ENCODE peak calls at places on chromosomes 6 and 20, in seven cellular contexts. One of them, this sample, is unnamed.

GRCh38 chr20:41234546-41234945 is 83.0 kb downstream of the ZHX3 start:
- DNase-seq in stimulated activated CD4-positive, alpha-beta T cell treated with anti-CD3 and anti-CD28 coated beads, TNF-alpha, amount 100 ng/mL, for 48 hours: no peak
- DNase-seq in AG09309: no peak
- DNase-seq in left lung: no peak
- DNase-seq in activated T-helper 1 cell treated with anti-CD3 and anti-CD28 coated beads, Interleukin-2, amount 50 U/mL, for 16 hours: no peak
- DNase-seq in germinal center: no peak
- DNase-seq in NCI-H1105: no peak
- DNase-seq in this sample: no peak

GRCh38 chr6:52990342-52990741 is 4.7 kb downstream of the GSTA4 start:
- DNase-seq in stimulated activated CD4-positive, alpha-beta T cell treated with anti-CD3 and anti-CD28 coated beads, TNF-alpha, amount 100 ng/mL, for 48 hours: no peak
- DNase-seq in AG09309: no peak
- DNase-seq in left lung: no peak
- DNase-seq in activated T-helper 1 cell treated with anti-CD3 and anti-CD28 coated beads, Interleukin-2, amount 50 U/mL, for 16 hours: no peak
- DNase-seq in germinal center: no peak
- DNase-seq in NCI-H1105: no peak
- DNase-seq in this sample: no peak

GRCh38 chr6:145929037-145929633 is 35.0 kb downstream of the SHPRH start:
- DNase-seq in stimulated activated CD4-positive, alpha-beta T cell treated with anti-CD3 and anti-CD28 coated beads, TNF-alpha, amount 100 ng/mL, for 48 hours: no peak
- DNase-seq in AG09309: peak; percentile 14
- DNase-seq in left lung: no peak
- DNase-seq in activated T-helper 1 cell treated with anti-CD3 and anti-CD28 coated beads, Interleukin-2, amount 50 U/mL, for 16 hours: no peak
- DNase-seq in germinal center: peak; percentile 5
- DNase-seq in NCI-H1105: peak; percentile 20
- DNase-seq in this sample: peak; percentile 3

GRCh38 chr6:147782302-147782701 is 273.8 kb downstream of the SAMD5 start:
- DNase-seq in stimulated activated CD4-positive, alpha-beta T cell treated with anti-CD3 and anti-CD28 coated beads, TNF-alpha, amount 100 ng/mL, for 48 hours: no peak
- DNase-seq in AG09309: peak; percentile 27
- DNase-seq in left lung: no peak
- DNase-seq in activated T-helper 1 cell treated with anti-CD3 and anti-CD28 coated beads, Interleukin-2, amount 50 U/mL, for 16 hours: no peak
- DNase-seq in germinal center: no peak
- DNase-seq in NCI-H1105: no peak
- DNase-seq in this sample: no peak

GRCh38 chr20:38426006-38426405 is 9.1 kb downstream of the SNHG17 start:
- DNase-seq in stimulated activated CD4-positive, alpha-beta T cell treated with anti-CD3 and anti-CD28 coated beads, TNF-alpha, amount 100 ng/mL, for 48 hours: peak; percentile 34
- DNase-seq in AG09309: peak; percentile 72
- DNase-seq in left lung: peak; percentile 44
- DNase-seq in activated T-helper 1 cell treated with anti-CD3 and anti-CD28 coated beads, Interleukin-2, amount 50 U/mL, for 16 hours: no peak
- DNase-seq in germinal center: no peak
- DNase-seq in NCI-H1105: no peak
- DNase-seq in this sample: no peak

GRCh38 chr20:17935761-17936160 is 32.8 kb downstream of the SNX5 start:
- DNase-seq in stimulated activated CD4-positive, alpha-beta T cell treated with anti-CD3 and anti-CD28 coated beads, TNF-alpha, amount 100 ng/mL, for 48 hours: no peak
- DNase-seq in AG09309: no peak
- DNase-seq in left lung: no peak
- DNase-seq in activated T-helper 1 cell treated with anti-CD3 and anti-CD28 coated beads, Interleukin-2, amount 50 U/mL, for 16 hours: no peak
- DNase-seq in germinal center: no peak
- DNase-seq in NCI-H1105: no peak
- DNase-seq in this sample: no peak

GRCh38 chr6:52189974-52190373 is 3.8 kb downstream of the IL17A start:
- DNase-seq in stimulated activated CD4-positive, alpha-beta T cell treated with anti-CD3 and anti-CD28 coated beads, TNF-alpha, amount 100 ng/mL, for 48 hours: no peak
- DNase-seq in AG09309: no peak
- DNase-seq in left lung: no peak
- DNase-seq in activated T-helper 1 cell treated with anti-CD3 and anti-CD28 coated beads, Interleukin-2, amount 50 U/mL, for 16 hours: no peak
- DNase-seq in germinal center: no peak
- DNase-seq in NCI-H1105: no peak
- DNase-seq in this sample: no peak

GRCh38 chr6:123016431-123017110 is 20.5 kb downstream of the CLVS2 start:
- DNase-seq in stimulated activated CD4-positive, alpha-beta T cell treated with anti-CD3 and anti-CD28 coated beads, TNF-alpha, amount 100 ng/mL, for 48 hours: no peak
- DNase-seq in AG09309: no peak
- DNase-seq in left lung: no peak
- DNase-seq in activated T-helper 1 cell treated with anti-CD3 and anti-CD28 coated beads, Interleukin-2, amount 50 U/mL, for 16 hours: no peak
- DNase-seq in germinal center: no peak
- DNase-seq in NCI-H1105: peak; percentile 91
- DNase-seq in this sample: no peak

GRCh38 chr6:26032387-26033131 is 54.7 kb upstream of the HFE start:
- DNase-seq in stimulated activated CD4-positive, alpha-beta T cell treated with anti-CD3 and anti-CD28 coated beads, TNF-alpha, amount 100 ng/mL, for 48 hours: no peak
- DNase-seq in AG09309: no peak
- DNase-seq in left lung: no peak
- DNase-seq in activated T-helper 1 cell treated with anti-CD3 and anti-CD28 coated beads, Interleukin-2, amount 50 U/mL, for 16 hours: no peak
- DNase-seq in germinal center: peak; percentile 30
- DNase-seq in NCI-H1105: no peak
- DNase-seq in this sample: no peak

GRCh38 chr6:42197574-42198362 is 3.0 kb upstream of the GUCA1B start:
- DNase-seq in stimulated activated CD4-positive, alpha-beta T cell treated with anti-CD3 and anti-CD28 coated beads, TNF-alpha, amount 100 ng/mL, for 48 hours: no peak
- DNase-seq in AG09309: peak; percentile 66
- DNase-seq in left lung: no peak
- DNase-seq in activated T-helper 1 cell treated with anti-CD3 and anti-CD28 coated beads, Interleukin-2, amount 50 U/mL, for 16 hours: no peak
- DNase-seq in germinal center: no peak
- DNase-seq in NCI-H1105: no peak
- DNase-seq in this sample: no peak

GRCh38 chr20:41180599-41181333 is 43.4 kb downstream of the PLCG1 start:
- DNase-seq in stimulated activated CD4-positive, alpha-beta T cell treated with anti-CD3 and anti-CD28 coated beads, TNF-alpha, amount 100 ng/mL, for 48 hours: no peak
- DNase-seq in AG09309: no peak
- DNase-seq in left lung: no peak
- DNase-seq in activated T-helper 1 cell treated with anti-CD3 and anti-CD28 coated beads, Interleukin-2, amount 50 U/mL, for 16 hours: no peak
- DNase-seq in germinal center: no peak
- DNase-seq in NCI-H1105: no peak
- DNase-seq in this sample: no peak

GRCh38 chr6:167907837-167908681 is 81.3 kb downstream of the AFDN start:
- DNase-seq in stimulated activated CD4-positive, alpha-beta T cell treated with anti-CD3 and anti-CD28 coated beads, TNF-alpha, amount 100 ng/mL, for 48 hours: no peak
- DNase-seq in AG09309: no peak
- DNase-seq in left lung: no peak
- DNase-seq in activated T-helper 1 cell treated with anti-CD3 and anti-CD28 coated beads, Interleukin-2, amount 50 U/mL, for 16 hours: no peak
- DNase-seq in germinal center: no peak
- DNase-seq in NCI-H1105: peak; percentile 43
- DNase-seq in this sample: peak; percentile 28

GRCh38 chr6:81772741-81773140 is 20.3 kb upstream of the TENT5A start:
- DNase-seq in stimulated activated CD4-positive, alpha-beta T cell treated with anti-CD3 and anti-CD28 coated beads, TNF-alpha, amount 100 ng/mL, for 48 hours: no peak
- DNase-seq in AG09309: no peak
- DNase-seq in left lung: no peak
- DNase-seq in activated T-helper 1 cell treated with anti-CD3 and anti-CD28 coated beads, Interleukin-2, amount 50 U/mL, for 16 hours: no peak
- DNase-seq in germinal center: no peak
- DNase-seq in NCI-H1105: no peak
- DNase-seq in this sample: no peak

GRCh38 chr6:3195695-3196497 is 31.6 kb downstream of the TUBB2B start:
- DNase-seq in stimulated activated CD4-positive, alpha-beta T cell treated with anti-CD3 and anti-CD28 coated beads, TNF-alpha, amount 100 ng/mL, for 48 hours: no peak
- DNase-seq in AG09309: no peak
- DNase-seq in left lung: no peak
- DNase-seq in activated T-helper 1 cell treated with anti-CD3 and anti-CD28 coated beads, Interleukin-2, amount 50 U/mL, for 16 hours: no peak
- DNase-seq in germinal center: no peak
- DNase-seq in NCI-H1105: no peak
- DNase-seq in this sample: peak; percentile 63

GRCh38 chr20:48278961-48279481 is 493.7 kb upstream of the SULF2 start:
- DNase-seq in stimulated activated CD4-positive, alpha-beta T cell treated with anti-CD3 and anti-CD28 coated beads, TNF-alpha, amount 100 ng/mL, for 48 hours: no peak
- DNase-seq in AG09309: no peak
- DNase-seq in left lung: no peak
- DNase-seq in activated T-helper 1 cell treated with anti-CD3 and anti-CD28 coated beads, Interleukin-2, amount 50 U/mL, for 16 hours: no peak
- DNase-seq in germinal center: no peak
- DNase-seq in NCI-H1105: no peak
- DNase-seq in this sample: no peak

GRCh38 chr6:140208286-140208685 is 833.8 kb upstream of the CITED2 start:
- DNase-seq in stimulated activated CD4-positive, alpha-beta T cell treated with anti-CD3 and anti-CD28 coated beads, TNF-alpha, amount 100 ng/mL, for 48 hours: no peak
- DNase-seq in AG09309: no peak
- DNase-seq in left lung: no peak
- DNase-seq in activated T-helper 1 cell treated with anti-CD3 and anti-CD28 coated beads, Interleukin-2, amount 50 U/mL, for 16 hours: no peak
- DNase-seq in germinal center: no peak
- DNase-seq in NCI-H1105: peak; percentile 59
- DNase-seq in this sample: no peak

GRCh38 chr6:159762681-159763293 is 942 bp downstream of the ACAT2 start:
- DNase-seq in stimulated activated CD4-positive, alpha-beta T cell treated with anti-CD3 and anti-CD28 coated beads, TNF-alpha, amount 100 ng/mL, for 48 hours: no peak
- DNase-seq in AG09309: no peak
- DNase-seq in left lung: no peak
- DNase-seq in activated T-helper 1 cell treated with anti-CD3 and anti-CD28 coated beads, Interleukin-2, amount 50 U/mL, for 16 hours: no peak
- DNase-seq in germinal center: peak; percentile 21
- DNase-seq in NCI-H1105: no peak
- DNase-seq in this sample: no peak

GRCh38 chr20:23225407-23226060 is 125.1 kb upstream of the NXT1 start:
- DNase-seq in stimulated activated CD4-positive, alpha-beta T cell treated with anti-CD3 and anti-CD28 coated beads, TNF-alpha, amount 100 ng/mL, for 48 hours: no peak
- DNase-seq in AG09309: peak; percentile 92
- DNase-seq in left lung: peak; percentile 80
- DNase-seq in activated T-helper 1 cell treated with anti-CD3 and anti-CD28 coated beads, Interleukin-2, amount 50 U/mL, for 16 hours: no peak
- DNase-seq in germinal center: no peak
- DNase-seq in NCI-H1105: no peak
- DNase-seq in this sample: no peak

GRCh38 chr6:105504660-105505059 is 101.8 kb upstream of the PREP start:
- DNase-seq in stimulated activated CD4-positive, alpha-beta T cell treated with anti-CD3 and anti-CD28 coated beads, TNF-alpha, amount 100 ng/mL, for 48 hours: no peak
- DNase-seq in AG09309: no peak
- DNase-seq in left lung: no peak
- DNase-seq in activated T-helper 1 cell treated with anti-CD3 and anti-CD28 coated beads, Interleukin-2, amount 50 U/mL, for 16 hours: no peak
- DNase-seq in germinal center: no peak
- DNase-seq in NCI-H1105: no peak
- DNase-seq in this sample: no peak

GRCh38 chr6:50936277-50936681 is 117.6 kb downstream of the TFAP2B start:
- DNase-seq in stimulated activated CD4-positive, alpha-beta T cell treated with anti-CD3 and anti-CD28 coated beads, TNF-alpha, amount 100 ng/mL, for 48 hours: no peak
- DNase-seq in AG09309: no peak
- DNase-seq in left lung: no peak
- DNase-seq in activated T-helper 1 cell treated with anti-CD3 and anti-CD28 coated beads, Interleukin-2, amount 50 U/mL, for 16 hours: no peak
- DNase-seq in germinal center: no peak
- DNase-seq in NCI-H1105: peak; percentile 19
- DNase-seq in this sample: peak; percentile 50

GRCh38 chr20:50193851-50194830 is 3.5 kb downstream of the CEBPB start:
- DNase-seq in stimulated activated CD4-positive, alpha-beta T cell treated with anti-CD3 and anti-CD28 coated beads, TNF-alpha, amount 100 ng/mL, for 48 hours: no peak
- DNase-seq in AG09309: no peak
- DNase-seq in left lung: no peak
- DNase-seq in activated T-helper 1 cell treated with anti-CD3 and anti-CD28 coated beads, Interleukin-2, amount 50 U/mL, for 16 hours: no peak
- DNase-seq in germinal center: no peak
- DNase-seq in NCI-H1105: no peak
- DNase-seq in this sample: no peak

GRCh38 chr6:139367810-139368321 is 6.6 kb downstream of the CITED2 start:
- DNase-seq in stimulated activated CD4-positive, alpha-beta T cell treated with anti-CD3 and anti-CD28 coated beads, TNF-alpha, amount 100 ng/mL, for 48 hours: no peak
- DNase-seq in AG09309: no peak
- DNase-seq in left lung: no peak
- DNase-seq in activated T-helper 1 cell treated with anti-CD3 and anti-CD28 coated beads, Interleukin-2, amount 50 U/mL, for 16 hours: no peak
- DNase-seq in germinal center: no peak
- DNase-seq in NCI-H1105: no peak
- DNase-seq in this sample: no peak

GRCh38 chr6:428047-428608 is 36.6 kb downstream of the IRF4 start:
- DNase-seq in stimulated activated CD4-positive, alpha-beta T cell treated with anti-CD3 and anti-CD28 coated beads, TNF-alpha, amount 100 ng/mL, for 48 hours: no peak
- DNase-seq in AG09309: no peak
- DNase-seq in left lung: no peak
- DNase-seq in activated T-helper 1 cell treated with anti-CD3 and anti-CD28 coated beads, Interleukin-2, amount 50 U/mL, for 16 hours: no peak
- DNase-seq in germinal center: no peak
- DNase-seq in NCI-H1105: no peak
- DNase-seq in this sample: no peak

GRCh38 chr20:56716806-56717205 is 87.7 kb downstream of the TFAP2C start:
- DNase-seq in stimulated activated CD4-positive, alpha-beta T cell treated with anti-CD3 and anti-CD28 coated beads, TNF-alpha, amount 100 ng/mL, for 48 hours: no peak
- DNase-seq in AG09309: no peak
- DNase-seq in left lung: no peak
- DNase-seq in activated T-helper 1 cell treated with anti-CD3 and anti-CD28 coated beads, Interleukin-2, amount 50 U/mL, for 16 hours: no peak
- DNase-seq in germinal center: no peak
- DNase-seq in NCI-H1105: no peak
- DNase-seq in this sample: no peak

GRCh38 chr6:74073429-74073828 is 377.4 kb downstream of the CD109 start:
- DNase-seq in stimulated activated CD4-positive, alpha-beta T cell treated with anti-CD3 and anti-CD28 coated beads, TNF-alpha, amount 100 ng/mL, for 48 hours: no peak
- DNase-seq in AG09309: no peak
- DNase-seq in left lung: no peak
- DNase-seq in activated T-helper 1 cell treated with anti-CD3 and anti-CD28 coated beads, Interleukin-2, amount 50 U/mL, for 16 hours: no peak
- DNase-seq in germinal center: no peak
- DNase-seq in NCI-H1105: no peak
- DNase-seq in this sample: no peak

GRCh38 chr20:47493954-47494293 is 7.8 kb upstream of the NCOA3 start:
- DNase-seq in stimulated activated CD4-positive, alpha-beta T cell treated with anti-CD3 and anti-CD28 coated beads, TNF-alpha, amount 100 ng/mL, for 48 hours: no peak
- DNase-seq in AG09309: no peak
- DNase-seq in left lung: no peak
- DNase-seq in activated T-helper 1 cell treated with anti-CD3 and anti-CD28 coated beads, Interleukin-2, amount 50 U/mL, for 16 hours: no peak
- DNase-seq in germinal center: no peak
- DNase-seq in NCI-H1105: no peak
- DNase-seq in this sample: no peak

GRCh38 chr6:7727951-7728854 is 2.3 kb downstream of the BMP6 start:
- DNase-seq in stimulated activated CD4-positive, alpha-beta T cell treated with anti-CD3 and anti-CD28 coated beads, TNF-alpha, amount 100 ng/mL, for 48 hours: no peak
- DNase-seq in AG09309: no peak
- DNase-seq in left lung: no peak
- DNase-seq in activated T-helper 1 cell treated with anti-CD3 and anti-CD28 coated beads, Interleukin-2, amount 50 U/mL, for 16 hours: no peak
- DNase-seq in germinal center: peak; percentile 50
- DNase-seq in NCI-H1105: peak; percentile 43
- DNase-seq in this sample: peak; percentile 29

GRCh38 chr6:32700391-32701040 is 34.1 kb upstream of the HLA-DQB1 start:
- DNase-seq in stimulated activated CD4-positive, alpha-beta T cell treated with anti-CD3 and anti-CD28 coated beads, TNF-alpha, amount 100 ng/mL, for 48 hours: no peak
- DNase-seq in AG09309: peak; percentile 13
- DNase-seq in left lung: no peak
- DNase-seq in activated T-helper 1 cell treated with anti-CD3 and anti-CD28 coated beads, Interleukin-2, amount 50 U/mL, for 16 hours: no peak
- DNase-seq in germinal center: peak; percentile 52
- DNase-seq in NCI-H1105: peak; percentile 17
- DNase-seq in this sample: peak; percentile 52

GRCh38 chr6:130223508-130223907 is 757 bp upstream of the SAMD3 start:
- DNase-seq in stimulated activated CD4-positive, alpha-beta T cell treated with anti-CD3 and anti-CD28 coated beads, TNF-alpha, amount 100 ng/mL, for 48 hours: peak; percentile 65
- DNase-seq in AG09309: no peak
- DNase-seq in left lung: no peak
- DNase-seq in activated T-helper 1 cell treated with anti-CD3 and anti-CD28 coated beads, Interleukin-2, amount 50 U/mL, for 16 hours: peak; percentile 30
- DNase-seq in germinal center: peak; percentile 32
- DNase-seq in NCI-H1105: no peak
- DNase-seq in this sample: no peak

GRCh38 chr6:146526192-146526591 is 17.4 kb upstream of the RAB32 start:
- DNase-seq in stimulated activated CD4-positive, alpha-beta T cell treated with anti-CD3 and anti-CD28 coated beads, TNF-alpha, amount 100 ng/mL, for 48 hours: no peak
- DNase-seq in AG09309: no peak
- DNase-seq in left lung: no peak
- DNase-seq in activated T-helper 1 cell treated with anti-CD3 and anti-CD28 coated beads, Interleukin-2, amount 50 U/mL, for 16 hours: no peak
- DNase-seq in germinal center: no peak
- DNase-seq in NCI-H1105: no peak
- DNase-seq in this sample: no peak

GRCh38 chr6:157148391-157149323 is 174.7 kb downstream of the TMEM242 start:
- DNase-seq in stimulated activated CD4-positive, alpha-beta T cell treated with anti-CD3 and anti-CD28 coated beads, TNF-alpha, amount 100 ng/mL, for 48 hours: no peak
- DNase-seq in AG09309: peak; percentile 76
- DNase-seq in left lung: no peak
- DNase-seq in activated T-helper 1 cell treated with anti-CD3 and anti-CD28 coated beads, Interleukin-2, amount 50 U/mL, for 16 hours: no peak
- DNase-seq in germinal center: no peak
- DNase-seq in NCI-H1105: no peak
- DNase-seq in this sample: peak; percentile 97

GRCh38 chr20:58994390-58995159 is 12.5 kb downstream of the CTSZ start:
- DNase-seq in stimulated activated CD4-positive, alpha-beta T cell treated with anti-CD3 and anti-CD28 coated beads, TNF-alpha, amount 100 ng/mL, for 48 hours: no peak
- DNase-seq in AG09309: no peak
- DNase-seq in left lung: no peak
- DNase-seq in activated T-helper 1 cell treated with anti-CD3 and anti-CD28 coated beads, Interleukin-2, amount 50 U/mL, for 16 hours: no peak
- DNase-seq in germinal center: no peak
- DNase-seq in NCI-H1105: no peak
- DNase-seq in this sample: no peak

GRCh38 chr6:84074988-84075781 is 41.6 kb downstream of the MRAP2 start:
- DNase-seq in stimulated activated CD4-positive, alpha-beta T cell treated with anti-CD3 and anti-CD28 coated beads, TNF-alpha, amount 100 ng/mL, for 48 hours: no peak
- DNase-seq in AG09309: no peak
- DNase-seq in left lung: no peak
- DNase-seq in activated T-helper 1 cell treated with anti-CD3 and anti-CD28 coated beads, Interleukin-2, amount 50 U/mL, for 16 hours: no peak
- DNase-seq in germinal center: no peak
- DNase-seq in NCI-H1105: no peak
- DNase-seq in this sample: no peak

GRCh38 chr20:17833036-17833674 is 133.4 kb downstream of the BANF2 start:
- DNase-seq in stimulated activated CD4-positive, alpha-beta T cell treated with anti-CD3 and anti-CD28 coated beads, TNF-alpha, amount 100 ng/mL, for 48 hours: no peak
- DNase-seq in AG09309: no peak
- DNase-seq in left lung: no peak
- DNase-seq in activated T-helper 1 cell treated with anti-CD3 and anti-CD28 coated beads, Interleukin-2, amount 50 U/mL, for 16 hours: no peak
- DNase-seq in germinal center: no peak
- DNase-seq in NCI-H1105: no peak
- DNase-seq in this sample: no peak

This sample was measured in SK-N-SH.